ENCODE peak calls at places on chromosomes 1 and 21, in eight cellular contexts. One of them, this sample, is unnamed.
A peak's percentile ranks its signal among the peaks of the same experiment; 100 is the strongest.

GRCh38 chr1:156451486-156452184 is 48.9 kb downstream of the MEF2D start:
- DNase-seq in cardiac fibroblast: no peak
- DNase-seq in CD8-positive, alpha-beta T cell: no peak
- DNase-seq in colonic mucosa: no peak
- DNase-seq in A549: peak; percentile 33
- DNase-seq in left ventricle myocardium inferior: no peak
- DNase-seq in Calu3: no peak
- DNase-seq in AG04450: no peak
- DNase-seq in this sample: no peak

GRCh38 chr1:19344372-19344810 is 32.3 kb downstream of the SLC66A1 start:
- DNase-seq in colonic mucosa: peak; percentile 69
- DNase-seq in CD8-positive, alpha-beta T cell: peak; percentile 11
- DNase-seq in Calu3: peak; percentile 57
- DNase-seq in A549: peak; percentile 44
- DNase-seq in left ventricle myocardium inferior: peak; percentile 65
- DNase-seq in AG04450: no peak
- DNase-seq in cardiac fibroblast: peak; percentile 50
- DNase-seq in this sample: peak; percentile 73

GRCh38 chr1:226722901-226723639 is 16.0 kb downstream of the ITPKB start:
- DNase-seq in A549: no peak
- DNase-seq in left ventricle myocardium inferior: no peak
- DNase-seq in colonic mucosa: no peak
- DNase-seq in Calu3: no peak
- DNase-seq in CD8-positive, alpha-beta T cell: no peak
- DNase-seq in cardiac fibroblast: no peak
- DNase-seq in AG04450: no peak
- DNase-seq in this sample: no peak

GRCh38 chr1:234589064-234589765 is 20.8 kb downstream of the IRF2BP2 start:
- DNase-seq in cardiac fibroblast: peak; percentile 15
- DNase-seq in left ventricle myocardium inferior: no peak
- DNase-seq in colonic mucosa: no peak
- DNase-seq in CD8-positive, alpha-beta T cell: no peak
- DNase-seq in Calu3: no peak
- DNase-seq in A549: no peak
- DNase-seq in AG04450: no peak
- DNase-seq in this sample: no peak

GRCh38 chr1:200738348-200738732 is 353 bp upstream of the CAMSAP2 start:
- DNase-seq in A549: no peak
- DNase-seq in Calu3: no peak
- DNase-seq in left ventricle myocardium inferior: no peak
- DNase-seq in AG04450: no peak
- DNase-seq in cardiac fibroblast: peak; percentile 13
- DNase-seq in colonic mucosa: no peak
- DNase-seq in CD8-positive, alpha-beta T cell: no peak
- DNase-seq in this sample: no peak

GRCh38 chr1:51170342-51170741 is 65.7 kb upstream of the RNF11 start:
- DNase-seq in AG04450: no peak
- DNase-seq in CD8-positive, alpha-beta T cell: no peak
- DNase-seq in Calu3: no peak
- DNase-seq in left ventricle myocardium inferior: no peak
- DNase-seq in cardiac fibroblast: peak; percentile 25
- DNase-seq in A549: peak; percentile 55
- DNase-seq in colonic mucosa: no peak
- DNase-seq in this sample: no peak

GRCh38 chr1:71147637-71148360 is 67.0 kb upstream of the ZRANB2 start:
- DNase-seq in cardiac fibroblast: no peak
- DNase-seq in colonic mucosa: no peak
- DNase-seq in left ventricle myocardium inferior: no peak
- DNase-seq in Calu3: no peak
- DNase-seq in CD8-positive, alpha-beta T cell: no peak
- DNase-seq in A549: no peak
- DNase-seq in AG04450: no peak
- DNase-seq in this sample: no peak

GRCh38 chr1:24505816-24506215 is 3.2 kb downstream of the RCAN3 start:
- DNase-seq in left ventricle myocardium inferior: no peak
- DNase-seq in CD8-positive, alpha-beta T cell: no peak
- DNase-seq in colonic mucosa: no peak
- DNase-seq in AG04450: no peak
- DNase-seq in Calu3: no peak
- DNase-seq in cardiac fibroblast: no peak
- DNase-seq in A549: no peak
- DNase-seq in this sample: no peak

GRCh38 chr1:32525053-32525452 is 14.2 kb upstream of the ZBTB8A start:
- DNase-seq in AG04450: no peak
- DNase-seq in colonic mucosa: no peak
- DNase-seq in Calu3: no peak
- DNase-seq in left ventricle myocardium inferior: no peak
- DNase-seq in CD8-positive, alpha-beta T cell: no peak
- DNase-seq in A549: no peak
- DNase-seq in cardiac fibroblast: no peak
- DNase-seq in this sample: no peak

GRCh38 chr1:28249013-28249870 is 10.1 kb upstream of the SESN2 start:
- DNase-seq in AG04450: no peak
- DNase-seq in A549: peak; percentile 83
- DNase-seq in Calu3: peak; percentile 72
- DNase-seq in CD8-positive, alpha-beta T cell: no peak
- DNase-seq in cardiac fibroblast: peak; percentile 76
- DNase-seq in colonic mucosa: peak; percentile 55
- DNase-seq in left ventricle myocardium inferior: peak; percentile 65
- DNase-seq in this sample: no peak

GRCh38 chr1:94079056-94079990 is 41.6 kb downstream of the ABCA4 start:
- DNase-seq in Calu3: no peak
- DNase-seq in AG04450: no peak
- DNase-seq in CD8-positive, alpha-beta T cell: no peak
- DNase-seq in colonic mucosa: no peak
- DNase-seq in left ventricle myocardium inferior: no peak
- DNase-seq in cardiac fibroblast: no peak
- DNase-seq in A549: peak; percentile 15
- DNase-seq in this sample: no peak

GRCh38 chr1:30733520-30733919 is 10.1 kb upstream of the MATN1 start:
- DNase-seq in AG04450: no peak
- DNase-seq in Calu3: no peak
- DNase-seq in CD8-positive, alpha-beta T cell: no peak
- DNase-seq in colonic mucosa: no peak
- DNase-seq in cardiac fibroblast: no peak
- DNase-seq in A549: no peak
- DNase-seq in left ventricle myocardium inferior: no peak
- DNase-seq in this sample: no peak

GRCh38 chr1:9058465-9058864 is 11.0 kb downstream of the SLC2A5 start:
- DNase-seq in Calu3: no peak
- DNase-seq in colonic mucosa: no peak
- DNase-seq in AG04450: no peak
- DNase-seq in left ventricle myocardium inferior: no peak
- DNase-seq in CD8-positive, alpha-beta T cell: no peak
- DNase-seq in cardiac fibroblast: peak; percentile 49
- DNase-seq in A549: no peak
- DNase-seq in this sample: no peak
- TF ChIP-seq CTCF in Calu3: no peak
- TF ChIP-seq CTCF in colonic mucosa: no peak
- TF ChIP-seq CTCF in AG04450: peak; percentile 55
- TF ChIP-seq CTCF in left ventricle myocardium inferior: peak; percentile 47
- TF ChIP-seq CTCF in CD8-positive, alpha-beta T cell: no peak
- TF ChIP-seq CTCF in cardiac fibroblast: no peak
- TF ChIP-seq CTCF in A549: no peak
- TF ChIP-seq CTCF in this sample: no peak

GRCh38 chr21:45326834-45327457 is 39.3 kb upstream of the POFUT2 start:
- DNase-seq in cardiac fibroblast: no peak
- DNase-seq in colonic mucosa: no peak
- DNase-seq in AG04450: no peak
- DNase-seq in A549: no peak
- DNase-seq in CD8-positive, alpha-beta T cell: no peak
- DNase-seq in Calu3: no peak
- DNase-seq in left ventricle myocardium inferior: peak; percentile 3
- DNase-seq in this sample: no peak
- TF ChIP-seq CTCF in cardiac fibroblast: no peak
- TF ChIP-seq CTCF in colonic mucosa: no peak
- TF ChIP-seq CTCF in AG04450: no peak
- TF ChIP-seq CTCF in A549: no peak
- TF ChIP-seq CTCF in CD8-positive, alpha-beta T cell: no peak
- TF ChIP-seq CTCF in Calu3: no peak
- TF ChIP-seq CTCF in left ventricle myocardium inferior: no peak
- TF ChIP-seq CTCF in this sample: no peak

GRCh38 chr1:207316141-207316540 is 5.3 kb upstream of the CD55 start:
- DNase-seq in Calu3: peak; percentile 60
- DNase-seq in colonic mucosa: no peak
- DNase-seq in AG04450: no peak
- DNase-seq in A549: no peak
- DNase-seq in cardiac fibroblast: no peak
- DNase-seq in CD8-positive, alpha-beta T cell: no peak
- DNase-seq in left ventricle myocardium inferior: no peak
- DNase-seq in this sample: no peak
- TF ChIP-seq CTCF in Calu3: no peak
- TF ChIP-seq CTCF in colonic mucosa: no peak
- TF ChIP-seq CTCF in AG04450: no peak
- TF ChIP-seq CTCF in A549: no peak
- TF ChIP-seq CTCF in cardiac fibroblast: no peak
- TF ChIP-seq CTCF in CD8-positive, alpha-beta T cell: no peak
- TF ChIP-seq CTCF in left ventricle myocardium inferior: peak; percentile 14
- TF ChIP-seq CTCF in this sample: no peak

GRCh38 chr1:152388889-152389288 is 25.2 kb downstream of the CRNN start:
- DNase-seq in cardiac fibroblast: no peak
- DNase-seq in CD8-positive, alpha-beta T cell: no peak
- DNase-seq in AG04450: no peak
- DNase-seq in Calu3: no peak
- DNase-seq in A549: no peak
- DNase-seq in colonic mucosa: no peak
- DNase-seq in left ventricle myocardium inferior: no peak
- DNase-seq in this sample: no peak

GRCh38 chr1:152392909-152393308 is 21.2 kb downstream of the CRNN start:
- DNase-seq in left ventricle myocardium inferior: no peak
- DNase-seq in CD8-positive, alpha-beta T cell: no peak
- DNase-seq in AG04450: no peak
- DNase-seq in cardiac fibroblast: no peak
- DNase-seq in A549: no peak
- DNase-seq in colonic mucosa: no peak
- DNase-seq in Calu3: peak; percentile 72
- DNase-seq in this sample: no peak

GRCh38 chr1:152386940-152387339 is 27.1 kb downstream of the CRNN start:
- DNase-seq in left ventricle myocardium inferior: no peak
- DNase-seq in CD8-positive, alpha-beta T cell: no peak
- DNase-seq in A549: no peak
- DNase-seq in colonic mucosa: no peak
- DNase-seq in cardiac fibroblast: no peak
- DNase-seq in AG04450: no peak
- DNase-seq in Calu3: no peak
- DNase-seq in this sample: no peak
- TF ChIP-seq CTCF in left ventricle myocardium inferior: no peak
- TF ChIP-seq CTCF in CD8-positive, alpha-beta T cell: no peak
- TF ChIP-seq CTCF in A549: no peak
- TF ChIP-seq CTCF in colonic mucosa: no peak
- TF ChIP-seq CTCF in cardiac fibroblast: no peak
- TF ChIP-seq CTCF in AG04450: no peak
- TF ChIP-seq CTCF in Calu3: no peak
- TF ChIP-seq CTCF in this sample: no peak

DNA sequence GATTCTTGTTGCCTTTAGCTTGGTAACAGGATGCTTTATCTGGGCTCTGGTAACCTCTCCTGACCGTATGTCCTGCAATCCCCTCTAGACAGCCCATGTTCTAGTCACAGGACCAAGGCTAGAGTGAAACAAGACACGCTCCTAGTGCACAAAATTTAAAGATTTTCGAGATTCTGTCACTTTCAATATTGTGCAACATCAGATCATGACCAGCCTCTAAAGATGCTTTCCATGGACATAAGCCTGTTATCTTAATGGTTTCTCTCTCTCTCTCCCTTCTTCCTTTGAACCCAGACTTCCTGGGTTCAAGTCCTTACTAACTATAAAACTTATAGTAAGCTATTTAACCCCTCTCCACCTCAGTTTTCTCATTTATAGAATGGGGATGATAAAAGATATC is 1.6 kb upstream of the LY9 start:
- DNase-seq in A549: no peak
- DNase-seq in colonic mucosa: no peak
- DNase-seq in AG04450: no peak
- DNase-seq in left ventricle myocardium inferior: no peak
- DNase-seq in Calu3: no peak
- DNase-seq in cardiac fibroblast: no peak
- DNase-seq in CD8-positive, alpha-beta T cell: no peak
- DNase-seq in this sample: no peak
- TF ChIP-seq CTCF in A549: no peak
- TF ChIP-seq CTCF in colonic mucosa: no peak
- TF ChIP-seq CTCF in AG04450: no peak
- TF ChIP-seq CTCF in left ventricle myocardium inferior: no peak
- TF ChIP-seq CTCF in Calu3: no peak
- TF ChIP-seq CTCF in cardiac fibroblast: no peak
- TF ChIP-seq CTCF in CD8-positive, alpha-beta T cell: no peak
- TF ChIP-seq CTCF in this sample: no peak

GRCh38 chr1:960371-961131 is at the start of gene KLHL17:
- DNase-seq in A549: peak; percentile 62
- DNase-seq in CD8-positive, alpha-beta T cell: peak; percentile 44
- DNase-seq in left ventricle myocardium inferior: peak; percentile 80
- DNase-seq in AG04450: no peak
- DNase-seq in Calu3: peak; percentile 79
- DNase-seq in cardiac fibroblast: peak; percentile 72
- DNase-seq in colonic mucosa: peak; percentile 91
- DNase-seq in this sample: peak; percentile 75
- TF ChIP-seq CTCF in A549: no peak
- TF ChIP-seq CTCF in CD8-positive, alpha-beta T cell: no peak
- TF ChIP-seq CTCF in left ventricle myocardium inferior: no peak
- TF ChIP-seq CTCF in AG04450: no peak
- TF ChIP-seq CTCF in Calu3: no peak
- TF ChIP-seq CTCF in cardiac fibroblast: no peak
- TF ChIP-seq CTCF in colonic mucosa: no peak
- TF ChIP-seq CTCF in this sample: no peak

This sample was measured in endothelial cell.